ENCODE peak calls at places on chromosomes 16 and 17, in ten cellular contexts. One of them, this sample, is unnamed.

GRCh38 chr16:78127130-78127529 is 27.7 kb downstream of the WWOX start:
- DNase-seq in OCI-LY7: no peak
- DNase-seq in AG04450: no peak
- DNase-seq in tibial nerve: no peak
- DNase-seq in CD8-positive, alpha-beta memory T cell: no peak
- DNase-seq in GM23338: no peak
- DNase-seq in cardiac fibroblast: peak; percentile 35
- DNase-seq in fibroblast of pulmonary artery: peak; percentile 14
- DNase-seq in heart left ventricle: no peak
- DNase-seq in lower lobe of right lung: no peak
- DNase-seq in this sample: no peak

GRCh38 chr16:85321856-85322271 is 209.6 kb upstream of the CIBAR2 start:
- DNase-seq in tibial nerve: peak; percentile 93
- DNase-seq in CD8-positive, alpha-beta memory T cell: no peak
- DNase-seq in GM23338: no peak
- DNase-seq in OCI-LY7: no peak
- DNase-seq in heart left ventricle: peak; percentile 93
- DNase-seq in lower lobe of right lung: peak; percentile 89
- DNase-seq in AG04450: peak; percentile 78
- DNase-seq in fibroblast of pulmonary artery: peak; percentile 96
- DNase-seq in cardiac fibroblast: peak; percentile 92
- DNase-seq in this sample: no peak

GRCh38 chr17:49670002-49670401 is 7.9 kb downstream of the SPOP start:
- DNase-seq in lower lobe of right lung: no peak
- DNase-seq in GM23338: no peak
- DNase-seq in fibroblast of pulmonary artery: no peak
- DNase-seq in CD8-positive, alpha-beta memory T cell: no peak
- DNase-seq in AG04450: no peak
- DNase-seq in OCI-LY7: no peak
- DNase-seq in cardiac fibroblast: no peak
- DNase-seq in heart left ventricle: no peak
- DNase-seq in tibial nerve: no peak
- DNase-seq in this sample: no peak

GRCh38 chr17:80455784-80456183 is 20.6 kb downstream of the NPTX1 start:
- DNase-seq in heart left ventricle: no peak
- DNase-seq in tibial nerve: no peak
- DNase-seq in cardiac fibroblast: no peak
- DNase-seq in CD8-positive, alpha-beta memory T cell: no peak
- DNase-seq in lower lobe of right lung: no peak
- DNase-seq in OCI-LY7: no peak
- DNase-seq in fibroblast of pulmonary artery: no peak
- DNase-seq in GM23338: no peak
- DNase-seq in AG04450: no peak
- DNase-seq in this sample: no peak

GRCh38 chr17:237406-237955 is 56.0 kb upstream of the DOC2B start:
- DNase-seq in cardiac fibroblast: no peak
- DNase-seq in tibial nerve: no peak
- DNase-seq in heart left ventricle: no peak
- DNase-seq in AG04450: no peak
- DNase-seq in GM23338: peak; percentile 57
- DNase-seq in CD8-positive, alpha-beta memory T cell: no peak
- DNase-seq in OCI-LY7: no peak
- DNase-seq in fibroblast of pulmonary artery: no peak
- DNase-seq in lower lobe of right lung: peak; percentile 20
- DNase-seq in this sample: no peak

GRCh38 chr17:4565209-4566141 is 5.1 kb upstream of the GGT6 start:
- DNase-seq in cardiac fibroblast: peak; percentile 84
- DNase-seq in GM23338: peak; percentile 95
- DNase-seq in heart left ventricle: peak; percentile 70
- DNase-seq in AG04450: peak; percentile 38
- DNase-seq in tibial nerve: peak; percentile 41
- DNase-seq in lower lobe of right lung: peak; percentile 73
- DNase-seq in fibroblast of pulmonary artery: peak; percentile 83
- DNase-seq in CD8-positive, alpha-beta memory T cell: peak; percentile 39
- DNase-seq in OCI-LY7: peak; percentile 88
- DNase-seq in this sample: peak; percentile 79

GRCh38 chr17:30363715-30364202 is 15.0 kb upstream of the CPD start:
- DNase-seq in heart left ventricle: no peak
- DNase-seq in CD8-positive, alpha-beta memory T cell: peak; percentile 91
- DNase-seq in AG04450: peak; percentile 81
- DNase-seq in cardiac fibroblast: peak; percentile 85
- DNase-seq in GM23338: no peak
- DNase-seq in tibial nerve: no peak
- DNase-seq in fibroblast of pulmonary artery: peak; percentile 90
- DNase-seq in lower lobe of right lung: no peak
- DNase-seq in OCI-LY7: peak; percentile 68
- DNase-seq in this sample: peak; percentile 94

GRCh38 chr16:49859139-49859947 is 3.4 kb upstream of the ZNF423 start:
- DNase-seq in lower lobe of right lung: no peak
- DNase-seq in GM23338: peak; percentile 50
- DNase-seq in tibial nerve: no peak
- DNase-seq in heart left ventricle: peak; percentile 86
- DNase-seq in fibroblast of pulmonary artery: peak; percentile 64
- DNase-seq in CD8-positive, alpha-beta memory T cell: no peak
- DNase-seq in OCI-LY7: no peak
- DNase-seq in AG04450: no peak
- DNase-seq in cardiac fibroblast: peak; percentile 39
- DNase-seq in this sample: no peak

GRCh38 chr17:36825956-36826350 is 111.3 kb upstream of the LHX1 start:
- DNase-seq in heart left ventricle: no peak
- DNase-seq in OCI-LY7: no peak
- DNase-seq in lower lobe of right lung: no peak
- DNase-seq in cardiac fibroblast: no peak
- DNase-seq in GM23338: no peak
- DNase-seq in tibial nerve: no peak
- DNase-seq in AG04450: no peak
- DNase-seq in CD8-positive, alpha-beta memory T cell: no peak
- DNase-seq in fibroblast of pulmonary artery: no peak
- DNase-seq in this sample: no peak

GRCh38 chr17:12342609-12343248 is 322.1 kb downstream of the MAP2K4 start:
- DNase-seq in GM23338: peak; percentile 86
- DNase-seq in cardiac fibroblast: peak; percentile 51
- DNase-seq in fibroblast of pulmonary artery: peak; percentile 3
- DNase-seq in CD8-positive, alpha-beta memory T cell: no peak
- DNase-seq in AG04450: no peak
- DNase-seq in heart left ventricle: no peak
- DNase-seq in lower lobe of right lung: no peak
- DNase-seq in OCI-LY7: peak; percentile 31
- DNase-seq in tibial nerve: no peak
- DNase-seq in this sample: peak; percentile 24

GRCh38 chr16:923184-923583 is 47.6 kb downstream of the LMF1 start:
- DNase-seq in tibial nerve: no peak
- DNase-seq in lower lobe of right lung: no peak
- DNase-seq in OCI-LY7: no peak
- DNase-seq in cardiac fibroblast: no peak
- DNase-seq in heart left ventricle: no peak
- DNase-seq in AG04450: no peak
- DNase-seq in CD8-positive, alpha-beta memory T cell: no peak
- DNase-seq in fibroblast of pulmonary artery: no peak
- DNase-seq in GM23338: no peak
- DNase-seq in this sample: no peak

GRCh38 chr16:23058576-23058975 is 90.7 kb downstream of the USP31 start:
- DNase-seq in CD8-positive, alpha-beta memory T cell: no peak
- DNase-seq in OCI-LY7: no peak
- DNase-seq in tibial nerve: no peak
- DNase-seq in lower lobe of right lung: no peak
- DNase-seq in cardiac fibroblast: no peak
- DNase-seq in AG04450: no peak
- DNase-seq in GM23338: no peak
- DNase-seq in heart left ventricle: no peak
- DNase-seq in fibroblast of pulmonary artery: no peak
- DNase-seq in this sample: no peak

GRCh38 chr17:57755479-57756070 is 10.5 kb upstream of the CCDC182 start:
- DNase-seq in heart left ventricle: no peak
- DNase-seq in AG04450: no peak
- DNase-seq in GM23338: peak; percentile 35
- DNase-seq in CD8-positive, alpha-beta memory T cell: no peak
- DNase-seq in lower lobe of right lung: no peak
- DNase-seq in fibroblast of pulmonary artery: no peak
- DNase-seq in cardiac fibroblast: no peak
- DNase-seq in OCI-LY7: no peak
- DNase-seq in tibial nerve: no peak
- DNase-seq in this sample: no peak

GRCh38 chr16:86377251-86378022 is 132.9 kb upstream of the FOXF1 start:
- DNase-seq in OCI-LY7: no peak
- DNase-seq in lower lobe of right lung: no peak
- DNase-seq in tibial nerve: no peak
- DNase-seq in heart left ventricle: no peak
- DNase-seq in GM23338: no peak
- DNase-seq in cardiac fibroblast: no peak
- DNase-seq in AG04450: no peak
- DNase-seq in fibroblast of pulmonary artery: no peak
- DNase-seq in CD8-positive, alpha-beta memory T cell: no peak
- DNase-seq in this sample: no peak

GRCh38 chr17:78263063-78263735 is 31.8 kb downstream of the TMEM235 start:
- DNase-seq in OCI-LY7: no peak
- DNase-seq in tibial nerve: no peak
- DNase-seq in heart left ventricle: peak; percentile 55
- DNase-seq in CD8-positive, alpha-beta memory T cell: no peak
- DNase-seq in GM23338: no peak
- DNase-seq in AG04450: no peak
- DNase-seq in fibroblast of pulmonary artery: no peak
- DNase-seq in cardiac fibroblast: no peak
- DNase-seq in lower lobe of right lung: peak; percentile 80
- DNase-seq in this sample: no peak
- H3K4me3 ChIP-seq in OCI-LY7: no peak overlapping the region
- H3K4me3 ChIP-seq in tibial nerve: no peak overlapping the region
- H3K4me3 ChIP-seq in heart left ventricle: no peak overlapping the region
- H3K4me3 ChIP-seq in CD8-positive, alpha-beta memory T cell: no peak overlapping the region
- H3K4me3 ChIP-seq in GM23338: no peak overlapping the region
- H3K4me3 ChIP-seq in AG04450: no peak overlapping the region
- H3K4me3 ChIP-seq in fibroblast of pulmonary artery: no peak overlapping the region
- H3K4me3 ChIP-seq in cardiac fibroblast: no peak overlapping the region
- H3K4me3 ChIP-seq in lower lobe of right lung: no peak overlapping the region
- H3K4me3 ChIP-seq in this sample: no peak overlapping the region

GRCh38 chr16:88535181-88535856 is 34.9 kb upstream of the ZC3H18 start:
- DNase-seq in lower lobe of right lung: peak; percentile 56
- DNase-seq in OCI-LY7: no peak
- DNase-seq in GM23338: no peak
- DNase-seq in heart left ventricle: no peak
- DNase-seq in fibroblast of pulmonary artery: no peak
- DNase-seq in tibial nerve: no peak
- DNase-seq in cardiac fibroblast: no peak
- DNase-seq in AG04450: no peak
- DNase-seq in CD8-positive, alpha-beta memory T cell: no peak
- DNase-seq in this sample: no peak

GRCh38 chr16:88532434-88533241 is 37.6 kb upstream of the ZC3H18 start:
- DNase-seq in fibroblast of pulmonary artery: no peak
- DNase-seq in AG04450: no peak
- DNase-seq in CD8-positive, alpha-beta memory T cell: no peak
- DNase-seq in tibial nerve: no peak
- DNase-seq in GM23338: no peak
- DNase-seq in heart left ventricle: no peak
- DNase-seq in OCI-LY7: no peak
- DNase-seq in lower lobe of right lung: peak; percentile 46
- DNase-seq in cardiac fibroblast: no peak
- DNase-seq in this sample: no peak

GRCh38 chr16:88533381-88533831 is 36.8 kb upstream of the ZC3H18 start:
- DNase-seq in fibroblast of pulmonary artery: no peak
- DNase-seq in CD8-positive, alpha-beta memory T cell: no peak
- DNase-seq in tibial nerve: no peak
- DNase-seq in cardiac fibroblast: peak; percentile 43
- DNase-seq in AG04450: peak; percentile 20
- DNase-seq in OCI-LY7: no peak
- DNase-seq in heart left ventricle: no peak
- DNase-seq in lower lobe of right lung: peak; percentile 57
- DNase-seq in GM23338: peak; percentile 63
- DNase-seq in this sample: no peak

GRCh38 chr16:88534731-88535141 is 35.5 kb upstream of the ZC3H18 start:
- DNase-seq in fibroblast of pulmonary artery: peak; percentile 35
- DNase-seq in heart left ventricle: no peak
- DNase-seq in AG04450: no peak
- DNase-seq in OCI-LY7: peak; percentile 41
- DNase-seq in tibial nerve: no peak
- DNase-seq in cardiac fibroblast: peak; percentile 50
- DNase-seq in GM23338: peak; percentile 65
- DNase-seq in lower lobe of right lung: peak; percentile 75
- DNase-seq in CD8-positive, alpha-beta memory T cell: no peak
- DNase-seq in this sample: no peak

GRCh38 chr16:88533945-88534641 is 36.1 kb upstream of the ZC3H18 start:
- DNase-seq in lower lobe of right lung: peak; percentile 85
- DNase-seq in AG04450: no peak
- DNase-seq in OCI-LY7: peak; percentile 87
- DNase-seq in cardiac fibroblast: peak; percentile 58
- DNase-seq in heart left ventricle: peak; percentile 77
- DNase-seq in fibroblast of pulmonary artery: peak; percentile 58
- DNase-seq in CD8-positive, alpha-beta memory T cell: peak; percentile 73
- DNase-seq in tibial nerve: peak; percentile 51
- DNase-seq in GM23338: peak; percentile 81
- DNase-seq in this sample: peak; percentile 48
- H3K4me3 ChIP-seq in lower lobe of right lung: peak overlapping the region; percentile 72
- H3K4me3 ChIP-seq in AG04450: peak overlapping the region; percentile 64
- H3K4me3 ChIP-seq in OCI-LY7: peak overlapping the region; percentile 92
- H3K4me3 ChIP-seq in cardiac fibroblast: no peak overlapping the region
- H3K4me3 ChIP-seq in heart left ventricle: peak overlapping the region; percentile 94
- H3K4me3 ChIP-seq in fibroblast of pulmonary artery: peak overlapping the region; percentile 47
- H3K4me3 ChIP-seq in CD8-positive, alpha-beta memory T cell: no peak overlapping the region
- H3K4me3 ChIP-seq in tibial nerve: peak overlapping the region; percentile 91
- H3K4me3 ChIP-seq in GM23338: peak overlapping the region; percentile 70
- H3K4me3 ChIP-seq in this sample: peak overlapping the region; percentile 56

GRCh38 chr17:75338335-75338734 is 49.1 kb upstream of the SLC25A19 start:
- DNase-seq in cardiac fibroblast: peak; percentile 71
- DNase-seq in heart left ventricle: no peak
- DNase-seq in tibial nerve: no peak
- DNase-seq in CD8-positive, alpha-beta memory T cell: no peak
- DNase-seq in fibroblast of pulmonary artery: no peak
- DNase-seq in OCI-LY7: no peak
- DNase-seq in lower lobe of right lung: no peak
- DNase-seq in GM23338: no peak
- DNase-seq in AG04450: peak; percentile 7
- DNase-seq in this sample: peak; percentile 85
- H3K4me3 ChIP-seq in cardiac fibroblast: no peak overlapping the region
- H3K4me3 ChIP-seq in heart left ventricle: no peak overlapping the region
- H3K4me3 ChIP-seq in tibial nerve: no peak overlapping the region
- H3K4me3 ChIP-seq in CD8-positive, alpha-beta memory T cell: peak overlapping the region; percentile 5
- H3K4me3 ChIP-seq in fibroblast of pulmonary artery: no peak overlapping the region
- H3K4me3 ChIP-seq in OCI-LY7: peak overlapping the region; percentile 36
- H3K4me3 ChIP-seq in lower lobe of right lung: no peak overlapping the region
- H3K4me3 ChIP-seq in GM23338: no peak overlapping the region
- H3K4me3 ChIP-seq in AG04450: no peak overlapping the region
- H3K4me3 ChIP-seq in this sample: peak overlapping the region; percentile 35

DNA sequence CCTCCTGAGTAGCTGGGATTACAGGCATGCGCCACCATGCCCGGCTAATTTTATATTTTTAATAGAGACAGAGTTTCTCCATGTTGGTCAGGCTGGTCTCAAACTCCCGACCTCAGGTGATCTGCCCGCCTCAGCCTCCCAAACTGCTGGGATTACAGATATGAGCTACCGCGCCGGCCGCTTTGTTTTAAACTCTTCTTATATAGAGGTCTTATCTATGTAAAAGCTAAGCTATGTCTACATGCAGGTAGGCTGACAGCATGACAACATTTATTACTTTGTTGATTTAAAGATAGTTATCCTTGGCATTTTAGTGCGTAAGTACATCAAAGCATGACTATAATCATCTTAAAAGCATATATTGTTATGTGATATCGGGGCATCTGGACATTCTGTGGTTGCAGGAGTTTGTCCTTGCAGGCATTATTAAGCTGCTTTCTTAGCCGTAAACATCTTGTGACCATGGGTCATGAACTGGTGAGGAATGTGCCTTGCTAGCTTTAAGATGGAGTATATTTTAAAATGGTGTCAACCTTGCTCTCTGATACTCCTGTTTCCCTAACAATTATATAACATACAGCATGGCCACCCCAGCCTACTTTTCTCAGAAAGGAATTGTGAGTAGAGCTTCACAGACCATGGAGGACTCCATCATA is 45.8 kb upstream of the TAOK1 start:
- DNase-seq in GM23338: no peak
- DNase-seq in OCI-LY7: no peak
- DNase-seq in heart left ventricle: no peak
- DNase-seq in AG04450: no peak
- DNase-seq in lower lobe of right lung: no peak
- DNase-seq in cardiac fibroblast: no peak
- DNase-seq in tibial nerve: no peak
- DNase-seq in fibroblast of pulmonary artery: no peak
- DNase-seq in CD8-positive, alpha-beta memory T cell: no peak
- DNase-seq in this sample: no peak
- H3K4me3 ChIP-seq in GM23338: no peak overlapping the region
- H3K4me3 ChIP-seq in OCI-LY7: no peak overlapping the region
- H3K4me3 ChIP-seq in heart left ventricle: no peak overlapping the region
- H3K4me3 ChIP-seq in AG04450: no peak overlapping the region
- H3K4me3 ChIP-seq in lower lobe of right lung: no peak overlapping the region
- H3K4me3 ChIP-seq in cardiac fibroblast: no peak overlapping the region
- H3K4me3 ChIP-seq in tibial nerve: no peak overlapping the region
- H3K4me3 ChIP-seq in fibroblast of pulmonary artery: no peak overlapping the region
- H3K4me3 ChIP-seq in CD8-positive, alpha-beta memory T cell: no peak overlapping the region
- H3K4me3 ChIP-seq in this sample: no peak overlapping the region